ENCODE peak calls at places on chromosomes 16 and 17, in six cellular contexts. J, P, E, Q, V and K are unnamed samples.
A peak's percentile ranks its signal among the peaks of the same experiment; 100 is the strongest.

GRCh38 chr17:5683241-5683640 is 98.9 kb upstream of the NLRP1 start:
- DNase-seq in V (no peak), Q (no peak), P (no peak), E (no peak), J (no peak), K (no peak)

GRCh38 chr17:74729368-74729767 is 7.7 kb upstream of the RAB37 start:
- DNase-seq in P (no peak), V (no peak), Q (no peak), J (no peak), E (no peak), K (no peak)

GRCh38 chr17:69506489-69506888 is 92.0 kb downstream of the MAP2K6 start:
- DNase-seq in Q (peak; percentile 15), P (no peak), E (peak; percentile 37), J (peak; percentile 27), V (no peak), K (no peak)

GRCh38 chr16:83574388-83574787 is 233.4 kb upstream of the HSBP1 start:
- DNase-seq in Q (no peak), E (peak; percentile 91), J (no peak), V (no peak), P (peak; percentile 40), K (no peak)

GRCh38 chr16:69481901-69482341 is 57.5 kb downstream of the CYB5B start:
- DNase-seq in E (peak; percentile 72), J (no peak), Q (no peak), P (peak; percentile 88), V (no peak), K (peak; percentile 66)

GRCh38 chr17:39915559-39915958 is 2.9 kb downstream of the GSDMB start:
- DNase-seq in Q (no peak), V (no peak), J (peak; percentile 78), E (no peak), P (no peak), K (no peak)

GRCh38 chr17:8939496-8940334 is 25.8 kb downstream of the PIK3R5 start:
- DNase-seq in E (no peak), Q (peak; percentile 71), V (no peak), J (peak; percentile 92), P (no peak), K (no peak)

GRCh38 chr16:73125860-73126259 is 77.9 kb upstream of the ZFHX3 start:
- DNase-seq in P (peak; percentile 86), Q (no peak), J (no peak), V (no peak), E (peak; percentile 51), K (no peak)

GRCh38 chr16:28534542-28535373 is 4.0 kb downstream of the NUPR1 start:
- DNase-seq in V (no peak), E (no peak), P (peak; percentile 73), J (no peak), Q (no peak), K (no peak)

GRCh38 chr16:1789643-1790045 is 3.9 kb downstream of the IGFALS start:
- DNase-seq in J (no peak), P (no peak), E (no peak), V (no peak), Q (no peak), K (no peak)

GRCh38 chr16:67015317-67015731 is 13.6 kb upstream of the CBFB start:
- DNase-seq in Q (no peak), E (no peak), V (no peak), J (no peak), P (no peak), K (no peak)

GRCh38 chr17:19308398-19308797 is 54.1 kb downstream of the B9D1 start:
- DNase-seq in E (no peak), Q (no peak), V (no peak), P (no peak), J (no peak), K (no peak)

GRCh38 chr16:68834550-68834949 is 8.8 kb upstream of the TANGO6 start:
- DNase-seq in J (no peak), V (no peak), E (no peak), P (no peak), Q (no peak), K (no peak)

GRCh38 chr17:35376245-35376644 is 2.8 kb upstream of the SLFN11 start:
- DNase-seq in J (no peak), E (peak; percentile 47), P (peak; percentile 31), V (no peak), Q (no peak), K (no peak)

GRCh38 chr16:65934443-65934842 is 432.0 kb upstream of the CDH5 start:
- DNase-seq in J (no peak), E (no peak), V (no peak), Q (no peak), P (no peak), K (no peak)

GRCh38 chr17:64343833-64344637 is 46.6 kb downstream of the PECAM1 start:
- DNase-seq in J (peak; percentile 53), E (peak; percentile 31), Q (no peak), V (no peak), P (peak; percentile 91), K (peak; percentile 83)

GRCh38 chr17:82687871-82688270 is 10.6 kb downstream of the RAB40B start:
- DNase-seq in J (no peak), E (no peak), P (no peak), Q (no peak), V (no peak), K (no peak)

GRCh38 chr17:46850688-46851028 is 725 bp upstream of the WNT9B start:
- DNase-seq in J (no peak), E (no peak), V (no peak), Q (no peak), P (no peak), K (no peak)

GRCh38 chr17:66191607-66192377 is at the start of gene CEP112:
- DNase-seq in P (peak; percentile 54), J (peak; percentile 86), Q (peak; percentile 87), E (peak; percentile 32), V (peak; percentile 97), K (peak; percentile 93)

GRCh38 chr17:30188211-30188939 is 47.1 kb downstream of the SLC6A4 start:
- DNase-seq in E (peak; percentile 83), V (no peak), Q (no peak), P (no peak), J (no peak), K (no peak)

GRCh38 chr16:57268804-57269800 is 15.4 kb downstream of the PLLP start:
- DNase-seq in Q (no peak), E (peak; percentile 23), P (no peak), V (peak; percentile 73), J (no peak), K (peak; percentile 72)

GRCh38 chr17:66673668-66674276 is 161.1 kb upstream of the CACNG5 start:
- DNase-seq in J (peak; percentile 46), Q (peak; percentile 59), V (peak; percentile 70), P (peak; percentile 71), E (peak; percentile 56), K (peak; percentile 34)

GRCh38 chr16:824194-824593 is 23.7 kb upstream of the GNG13 start:
- DNase-seq in Q (no peak), V (no peak), E (no peak), P (no peak), J (no peak), K (no peak)

GRCh38 chr16:20016234-20016633 is 57.5 kb downstream of the GPR139 start:
- DNase-seq in Q (no peak), P (no peak), V (no peak), J (no peak), E (no peak), K (no peak)

GRCh38 chr17:798246-798645 is 16.1 kb downstream of the MRM3 start:
- DNase-seq in P (no peak), J (no peak), E (no peak), V (no peak), Q (no peak), K (no peak)

GRCh38 chr17:61503961-61504360 is 51.7 kb downstream of the TBX4 start:
- DNase-seq in V (no peak), Q (no peak), E (no peak), P (no peak), J (no peak), K (no peak)

GRCh38 chr17:6700948-6701307 is 12.2 kb downstream of the SLC13A5 start:
- DNase-seq in P (no peak), E (no peak), Q (no peak), J (no peak), V (no peak), K (no peak)
- H3K4me3 ChIP-seq in P (no peak overlapping the region), E (no peak overlapping the region), Q (no peak overlapping the region), J (no peak overlapping the region), V (no peak overlapping the region), K (no peak overlapping the region)

DNA sequence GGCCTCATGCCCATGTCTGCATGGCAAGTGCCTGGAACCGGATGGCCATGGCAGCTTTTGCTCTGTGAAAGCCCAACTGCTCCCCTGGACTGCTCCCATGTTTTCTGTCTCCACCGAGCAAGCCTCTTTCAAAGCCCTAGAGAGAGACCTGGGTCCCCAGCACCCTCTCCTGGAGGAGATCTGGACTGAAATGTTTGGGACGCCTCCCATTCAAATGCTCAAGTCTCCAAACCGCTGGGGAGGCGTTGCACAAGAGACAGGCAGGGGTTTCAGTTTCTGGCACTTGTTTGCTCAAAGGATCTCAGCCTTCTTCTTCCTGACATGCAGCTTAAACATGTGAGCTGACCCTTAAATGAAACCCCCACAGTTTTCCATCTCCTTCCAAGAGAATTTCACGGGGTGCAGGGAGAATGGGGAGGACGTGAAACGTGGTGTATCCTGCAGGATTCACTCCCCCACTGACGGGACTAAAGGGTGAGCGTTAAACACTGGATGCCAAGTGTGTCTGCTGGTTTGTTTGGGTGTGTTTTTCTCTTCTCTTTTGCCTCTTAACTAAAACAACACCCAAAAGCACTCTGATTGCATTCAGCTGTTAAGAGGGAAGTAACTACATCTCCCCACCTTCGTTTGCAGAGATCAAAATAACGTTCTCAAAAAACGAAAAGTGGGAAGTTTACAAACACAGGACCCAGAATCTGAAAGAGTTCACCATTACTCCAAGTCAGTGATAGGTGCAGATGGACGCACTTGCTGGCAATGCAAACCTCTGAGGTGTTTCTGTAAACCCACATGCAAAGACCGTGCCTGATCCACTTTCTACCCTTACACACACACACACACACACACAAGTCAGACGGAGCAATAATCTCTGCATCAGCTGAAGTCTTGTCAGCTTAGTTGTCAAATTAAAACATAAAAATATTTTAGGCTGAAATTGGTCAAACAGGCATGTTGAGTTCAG is 256.9 kb downstream of the C16orf95 start:
- DNase-seq in E (no peak), P (peak; percentile 83), Q (no peak), V (no peak), J (peak; percentile 67), K (peak; percentile 47)
- H3K4me3 ChIP-seq in E (no peak overlapping the region), P (peak overlapping the region; percentile 46), Q (no peak overlapping the region), V (no peak overlapping the region), J (peak overlapping the region; percentile 16), K (no peak overlapping the region)

GRCh38 chr17:2094891-2095535 is 40.1 kb downstream of the HIC1 start:
- DNase-seq in Q (no peak), E (peak; percentile 51), J (peak; percentile 42), P (peak; percentile 79), V (peak; percentile 37), K (no peak)
- H3K4me3 ChIP-seq in Q (no peak overlapping the region), E (no peak overlapping the region), J (no peak overlapping the region), P (no peak overlapping the region), V (no peak overlapping the region), K (no peak overlapping the region)

DNA sequence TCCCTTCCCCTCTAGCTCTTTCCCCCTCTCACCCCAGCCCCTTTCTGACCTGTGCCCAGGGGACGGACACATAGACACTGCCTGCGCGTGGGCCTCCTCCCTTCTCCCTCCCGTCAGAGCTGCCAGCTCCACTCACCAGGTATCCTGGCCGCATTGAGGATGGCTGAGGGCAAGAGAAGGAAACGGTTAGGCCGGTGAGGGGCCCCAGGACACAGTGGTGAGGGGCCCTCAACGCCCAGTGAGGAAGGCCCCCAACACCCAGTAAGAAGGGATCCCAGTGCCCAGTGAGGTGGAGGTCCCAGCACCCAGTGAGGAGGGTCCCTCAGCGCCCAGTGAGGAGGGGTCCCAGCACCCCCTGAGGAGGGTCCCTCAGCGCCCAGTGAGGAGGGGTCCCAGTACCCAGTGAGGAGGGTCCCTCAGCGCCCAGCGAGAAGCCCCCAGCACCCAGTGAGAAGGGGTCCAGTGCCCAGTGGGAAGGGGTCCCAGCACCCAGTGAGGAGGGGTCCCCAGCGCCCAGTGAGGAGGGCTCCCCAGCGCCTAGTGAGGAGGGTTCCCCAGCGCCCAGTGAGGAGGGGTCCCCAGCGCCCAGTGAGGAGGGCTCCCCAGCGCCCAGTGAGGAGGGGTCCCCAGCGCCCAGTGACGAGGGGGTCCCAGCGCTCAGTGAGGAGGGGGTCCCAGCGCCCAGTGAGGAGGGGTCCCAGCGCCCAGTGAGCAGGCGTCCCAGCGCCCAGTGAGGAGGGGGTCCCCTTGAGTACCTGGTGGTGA is 1.1 kb downstream of the PRSS22 start:
- DNase-seq in E (no peak), P (no peak), Q (no peak), J (no peak), V (no peak), K (no peak)
- H3K4me3 ChIP-seq in E (peak overlapping the region; percentile 47), P (no peak overlapping the region), Q (no peak overlapping the region), J (no peak overlapping the region), V (no peak overlapping the region), K (no peak overlapping the region)